ENCODE peak calls at places on chromosomes 7 and 10, in four cellular contexts. D, W, J and O are unnamed samples.

GRCh38 chr7:40507166-40507565 is 372.4 kb downstream of the SUGCT start:
- DNase-seq in D (no peak), J (no peak), W (no peak), O (no peak)

GRCh38 chr10:182441-183201 is 47.4 kb downstream of the ZMYND11 start:
- DNase-seq in W (peak; percentile 60), D (peak; percentile 24), J (no peak), O (no peak)

GRCh38 chr10:13891542-13892431 is 305.0 kb downstream of the PRPF18 start:
- DNase-seq in D (peak; percentile 62), J (peak; percentile 13), W (no peak), O (no peak)

GRCh38 chr7:158395349-158395748 is 192.3 kb downstream of the PTPRN2 start:
- DNase-seq in J (no peak), D (no peak), W (no peak), O (no peak)

GRCh38 chr10:32256613-32257437 is 90.1 kb downstream of the EPC1 start:
- DNase-seq in D (peak; percentile 40), J (peak; percentile 25), W (no peak), O (peak; percentile 79)

GRCh38 chr10:133528296-133528844 is 1.2 kb downstream of the CYP2E1 start:
- DNase-seq in D (no peak), J (no peak), W (no peak), O (no peak)

GRCh38 chr7:155994253-155994811 is 182.1 kb upstream of the SHH start:
- DNase-seq in J (no peak), D (no peak), W (no peak), O (no peak)

GRCh38 chr10:82399850-82400249 is 524.9 kb downstream of the NRG3 start:
- DNase-seq in D (no peak), J (no peak), W (no peak), O (no peak)

GRCh38 chr7:44261239-44261638 is 60.5 kb downstream of the YKT6 start:
- DNase-seq in J (peak; percentile 81), D (peak; percentile 50), W (no peak), O (no peak)

GRCh38 chr10:96964131-96964530 is 132.0 kb downstream of the LCOR start:
- DNase-seq in J (no peak), W (no peak), D (no peak), O (no peak)

GRCh38 chr7:130135208-130136205 is 65.2 kb downstream of the KLHDC10 start:
- DNase-seq in J (no peak), W (peak; percentile 65), D (no peak), O (no peak)

GRCh38 chr10:97047327-97047726 is 138.4 kb downstream of the SLIT1 start:
- DNase-seq in W (no peak), D (no peak), J (no peak), O (no peak)

GRCh38 chr7:17289074-17289665 is 9.3 kb upstream of the AHR start:
- DNase-seq in J (no peak), W (peak; percentile 59), D (no peak), O (no peak)

DNA sequence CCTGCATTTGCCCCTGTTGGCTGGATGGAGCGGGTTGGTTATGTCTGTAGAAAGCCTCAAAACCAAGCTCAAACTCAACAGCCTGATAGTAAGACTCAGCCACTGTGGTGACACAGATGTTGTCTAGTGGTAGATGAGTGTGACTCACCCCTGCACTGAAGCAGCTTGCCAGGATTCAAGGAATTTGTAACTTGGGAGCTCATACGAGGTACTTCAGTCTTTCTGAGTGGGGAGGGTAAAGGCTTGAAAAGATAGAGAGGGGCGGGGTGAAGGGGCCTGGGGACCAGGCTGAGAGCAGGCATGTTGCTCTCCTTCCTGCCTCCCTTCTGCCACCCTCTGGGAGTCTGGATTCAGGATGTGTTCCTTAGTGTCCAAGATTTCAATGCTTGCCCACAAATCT is 22.9 kb upstream of the AQP1 start:
- DNase-seq in D (no peak), J (no peak), W (peak; percentile 94), O (peak; percentile 79)
- TF ChIP-seq CTCF in D (no peak), J (no peak), W (no peak), O (peak; percentile 17)

DNA sequence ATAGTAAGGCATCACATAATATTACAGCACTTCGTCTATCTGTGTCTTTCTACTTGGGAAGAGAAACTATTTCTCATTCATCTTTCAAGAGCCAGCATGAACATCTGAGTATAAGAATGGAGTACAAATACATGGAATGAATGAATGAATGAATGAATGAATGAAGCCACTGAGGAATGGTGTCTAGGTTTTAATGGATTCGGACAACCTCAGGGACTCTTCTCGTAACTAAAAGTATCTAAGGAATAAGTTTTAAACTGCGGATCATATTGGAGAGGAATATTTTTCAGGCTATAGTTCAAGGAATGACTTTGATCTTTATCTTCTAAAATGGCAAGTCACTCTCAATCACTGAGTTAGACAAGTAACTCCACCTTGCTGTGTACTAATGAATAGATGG is 199.0 kb downstream of the DOCK4 start:
- DNase-seq in W (no peak), D (no peak), J (no peak), O (no peak)
- H3K36me3 ChIP-seq in W (no peaks in the 10 kb centered on the region), D (no peaks in the 10 kb centered on the region), J (no peaks in the 10 kb centered on the region), O (no peaks in the 10 kb centered on the region)

DNA sequence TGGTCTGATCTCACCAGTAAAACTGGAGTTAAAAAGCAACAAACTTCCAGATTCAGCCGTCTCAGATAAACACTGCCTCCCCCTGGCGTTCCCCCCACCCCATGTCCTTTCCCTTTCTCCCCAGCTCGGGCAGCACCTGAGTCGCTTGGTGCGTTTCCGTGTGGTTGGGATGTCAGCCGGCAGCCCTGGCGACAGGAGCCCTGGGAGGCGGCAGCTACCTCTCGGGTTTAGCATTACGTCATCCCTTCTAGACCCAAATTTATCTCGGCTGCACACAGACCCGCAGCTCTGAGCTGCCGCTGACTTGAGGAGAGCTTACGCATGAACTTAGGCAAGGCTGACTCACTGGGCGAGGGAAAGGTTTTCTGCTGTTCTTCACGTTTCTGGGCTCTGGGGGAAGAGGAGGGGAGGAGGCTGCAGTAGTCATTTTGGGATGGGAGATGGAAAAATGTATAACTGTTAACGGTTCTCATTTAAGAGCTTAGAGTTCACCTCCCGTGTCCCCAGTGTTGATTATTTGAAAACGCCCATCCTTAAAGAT is 14.4 kb downstream of the MXI1 start:
- DNase-seq in W (peak; percentile 94), D (peak; percentile 64), J (peak; percentile 37), O (peak; percentile 95)
- TF ChIP-seq CTCF in W (no peak), D (peak; percentile 32), J (no peak), O (no peak)

GRCh38 chr10:6109444-6109775 is 20.6 kb downstream of the RBM17 start:
- DNase-seq in W (no peak), J (no peak), D (no peak), O (no peak)

GRCh38 chr10:6110136-6110535 is 21.3 kb downstream of the RBM17 start:
- DNase-seq in J (no peak), D (no peak), W (no peak), O (no peak)

GRCh38 chr10:6108072-6108471 is 19.2 kb downstream of the RBM17 start:
- DNase-seq in D (no peak), J (no peak), W (no peak), O (no peak)

GRCh38 chr10:6112893-6113292 is 24.1 kb downstream of the RBM17 start:
- DNase-seq in J (no peak), W (no peak), D (no peak), O (no peak)

GRCh38 chr10:6108631-6109443 is 20.0 kb downstream of the RBM17 start:
- DNase-seq in J (no peak), D (no peak), W (peak; percentile 14), O (no peak)
- H3K36me3 ChIP-seq in J (peaks cover 19% of the 10 kb centered on the region), D (peaks cover 22% of the 10 kb centered on the region), W (peaks cover 56% of the 10 kb centered on the region), O (peaks cover 81% of the 10 kb centered on the region)

DNA sequence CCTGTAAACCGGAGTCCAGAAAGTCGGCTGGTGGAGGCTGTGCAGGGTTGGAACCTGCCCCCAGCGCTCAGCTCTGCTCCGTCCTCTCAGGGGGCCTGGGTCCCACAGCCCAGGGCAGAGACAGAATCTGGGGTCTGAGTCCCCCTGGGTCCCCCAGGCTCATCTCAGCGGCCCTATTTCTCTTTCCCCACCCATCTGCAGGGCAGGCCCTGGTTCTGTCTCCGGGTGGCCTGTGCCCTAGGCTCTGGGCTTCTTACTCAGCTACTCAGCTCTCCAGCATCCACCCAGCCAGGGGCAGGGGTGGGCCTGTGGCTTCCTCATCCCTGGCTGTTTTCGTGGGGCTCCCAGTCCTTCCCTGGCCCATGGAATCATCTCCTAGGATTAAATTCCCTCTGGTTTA is 183.4 kb downstream of the ADARB2 start:
- DNase-seq in J (no peak), D (no peak), W (no peak), O (no peak)
- TF ChIP-seq CTCF in J (no peak), D (no peak), W (no peak), O (no peak)

GRCh38 chr10:119834188-119834587 is 38.5 kb downstream of the MCMBP start:
- DNase-seq in J (no peak), W (no peak), D (peak; percentile 20), O (no peak)
- H3K36me3 ChIP-seq in J (peaks cover 94% of the 10 kb centered on the region), W (peaks cover 54% of the 10 kb centered on the region), D (peaks cover 14% of the 10 kb centered on the region), O (peaks cover 97% of the 10 kb centered on the region)

DNA sequence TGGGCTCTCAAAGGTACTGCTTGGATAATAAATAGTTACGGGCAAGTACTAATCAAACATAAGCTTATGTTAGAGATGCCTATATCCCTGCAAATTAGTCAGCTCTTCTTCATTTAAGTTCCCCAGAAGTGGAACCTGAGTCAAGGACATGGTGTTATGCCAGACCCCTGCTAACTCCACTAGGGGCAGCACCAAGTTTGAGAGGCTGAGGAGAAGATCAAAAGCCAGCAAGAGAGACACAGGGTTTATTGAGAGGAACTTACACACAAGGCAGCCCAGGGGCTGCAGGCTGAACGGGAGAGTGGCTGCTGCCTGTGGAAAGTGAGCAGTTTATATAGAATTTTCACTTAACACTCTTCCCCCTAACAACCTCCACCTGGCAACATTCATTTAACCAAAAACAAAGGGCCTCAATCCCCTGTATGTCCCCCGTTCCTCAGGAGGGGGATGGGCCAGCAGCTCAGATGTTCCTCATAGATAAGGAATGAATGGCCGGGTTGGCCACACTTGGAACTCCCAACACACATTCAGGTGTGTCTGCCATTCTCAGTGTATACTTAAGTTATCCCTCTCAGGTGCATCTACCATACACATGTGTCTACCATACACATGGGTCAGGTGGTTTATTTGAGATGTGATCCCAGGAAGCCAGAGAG is 62.6 kb upstream of the GHITM start:
- DNase-seq in J (peak; percentile 21), W (peak; percentile 25), D (no peak), O (no peak)
- TF ChIP-seq CTCF in J (peak; percentile 58), W (peak; percentile 43), D (peak; percentile 58), O (peak; percentile 29)

GRCh38 chr7:6172331-6173295 is 99.8 kb downstream of the CYTH3 start:
- DNase-seq in W (no peak), J (no peak), D (no peak), O (no peak)

GRCh38 chr7:6170571-6171531 is 101.6 kb downstream of the CYTH3 start:
- DNase-seq in W (no peak), D (no peak), J (peak; percentile 35), O (no peak)

GRCh38 chr7:6169805-6170520 is 102.5 kb downstream of the CYTH3 start:
- DNase-seq in D (no peak), W (no peak), J (peak; percentile 31), O (no peak)

GRCh38 chr7:6168469-6168868 is 104.0 kb downstream of the CYTH3 start:
- DNase-seq in J (no peak), W (no peak), D (no peak), O (no peak)

GRCh38 chr7:6171532-6172330 is 100.7 kb downstream of the CYTH3 start:
- DNase-seq in W (no peak), D (no peak), J (no peak), O (no peak)
- H3K36me3 ChIP-seq in W (peaks cover 2% of the 10 kb centered on the region), D (peaks cover 2% of the 10 kb centered on the region), J (no peaks in the 10 kb centered on the region), O (peaks cover 25% of the 10 kb centered on the region)